ENCODE peak calls at places on chromosomes 7 and 10, in ten cellular contexts. H is NCI-H2107; N is frontal cortex; B is NCI-H524 treated with DMSO at 0.1 percent for 48 hours; P is skeletal muscle cell; G is stimulated activated CD4-positive, alpha-beta T cell treated with anti-CD3 and anti-CD28 coated beads, Interleukin-1b, Interleukin-23, amount 100 ng/mL, for 1 hour; Z is activated T-cell treated with anti-CD3 and anti-CD28 coated beads, Interleukin-2, amount 50 U/mL, for 4 hours; L is Right ventricle myocardium superior; K is T-helper 1 cell; T is activated CD4-positive, alpha-beta memory T cell treated with anti-CD3 and anti-CD28 coated beads for 36 hours. O is an unnamed sample.
A peak's percentile ranks its signal among the peaks of the same experiment; 100 is the strongest.

GRCh38 chr10:11684717-11685645 is 57.2 kb upstream of the ECHDC3 start:
- DNase-seq in H (no peak), N (peak; percentile 69), B (no peak), P (peak; percentile 53), G (peak; percentile 5), Z (peak; percentile 55), L (peak; percentile 82), K (peak; percentile 37), T (peak; percentile 80), O (peak; percentile 24)

GRCh38 chr7:67625257-67625713 is 628.7 kb downstream of the TYW1 start:
- DNase-seq in H (peak; percentile 65), N (peak; percentile 64), B (peak; percentile 75), P (peak; percentile 32), G (no peak), Z (no peak), L (peak; percentile 88), K (no peak), T (peak; percentile 33), O (peak; percentile 2)

GRCh38 chr7:93592588-93593266 is 18.2 kb upstream of the CALCR start:
- DNase-seq in H (no peak), N (no peak), B (no peak), P (no peak), G (no peak), Z (no peak), L (no peak), K (no peak), T (no peak), O (no peak)

GRCh38 chr7:93894426-93894825 is 3.9 kb upstream of the TFPI2 start:
- DNase-seq in H (no peak), N (no peak), B (no peak), P (no peak), G (no peak), Z (no peak), L (no peak), K (no peak), T (no peak), O (no peak)

GRCh38 chr10:102542800-102543418 is 39.1 kb downstream of the SUFU start:
- DNase-seq in H (no peak), N (no peak), B (no peak), P (no peak), G (no peak), Z (no peak), L (no peak), K (no peak), T (no peak), O (no peak)

GRCh38 chr7:141974831-141975230 is 1.3 kb upstream of the TAS2R38 start:
- DNase-seq in H (no peak), N (no peak), B (no peak), P (no peak), G (no peak), Z (no peak), L (no peak), K (no peak), T (peak; percentile 15), O (no peak)

GRCh38 chr7:118330373-118330772 is 105.9 kb downstream of the ANKRD7 start:
- DNase-seq in H (no peak), N (no peak), B (no peak), P (no peak), G (no peak), Z (no peak), L (no peak), K (no peak), T (no peak), O (no peak)

GRCh38 chr10:128042131-128042610 is 84.1 kb downstream of the MKI67 start:
- DNase-seq in H (no peak), N (no peak), B (no peak), P (no peak), G (no peak), Z (no peak), L (no peak), K (no peak), T (no peak), O (no peak)

GRCh38 chr7:128763541-128763940 is 12.1 kb downstream of the OPN1SW start:
- DNase-seq in H (no peak), N (no peak), B (no peak), P (no peak), G (no peak), Z (no peak), L (no peak), K (no peak), T (no peak), O (no peak)

GRCh38 chr10:97393034-97393573 is 8.0 kb downstream of the RRP12 start:
- DNase-seq in H (no peak), N (no peak), B (no peak), P (no peak), G (no peak), Z (no peak), L (no peak), K (no peak), T (no peak), O (no peak)

GRCh38 chr10:86317949-86318725 is 48.5 kb downstream of the GRID1 start:
- DNase-seq in H (no peak), N (no peak), B (no peak), P (no peak), G (no peak), Z (no peak), L (no peak), K (no peak), T (no peak), O (no peak)

GRCh38 chr10:15189133-15189881 is 20.8 kb upstream of the NMT2 start:
- DNase-seq in H (no peak), N (no peak), B (no peak), P (no peak), G (no peak), Z (no peak), L (no peak), K (no peak), T (no peak), O (no peak)

GRCh38 chr7:139043823-139044812 is 8.3 kb upstream of the ZC3HAV1L start:
- DNase-seq in H (no peak), N (no peak), B (no peak), P (no peak), G (peak; percentile 11), Z (peak; percentile 74), L (no peak), K (peak; percentile 49), T (peak; percentile 84), O (no peak)

GRCh38 chr10:110263164-110263563 is 41.6 kb downstream of the SMNDC1 start:
- DNase-seq in H (no peak), N (no peak), B (no peak), P (peak; percentile 17), G (no peak), Z (no peak), L (no peak), K (no peak), T (no peak), O (no peak)

GRCh38 chr10:113386005-113386404 is 166.8 kb upstream of the HABP2 start:
- DNase-seq in H (no peak), N (no peak), B (no peak), P (peak; percentile 5), G (no peak), Z (no peak), L (no peak), K (no peak), T (no peak), O (no peak)

O was measured in AG09319.